ENCODE peak calls at places on chromosomes 4 and X, in four cellular contexts. F, X, Z and J are unnamed samples. For H3K36me3, the result is how much of the 10 kb centered on the place peaks cover.

GRCh38 chr4:22877653-22878052 is 184.9 kb downstream of the GBA3 start:
- DNase-seq in F (no peak), X (no peak), Z (no peak), J (no peak)

GRCh38 chrX:130902783-130903613 is at the start of gene ENOX2:
- DNase-seq in F (peak), X (peak), Z (peak), J (peak)

GRCh38 chr4:95124906-95125504 is 367.2 kb downstream of the BMPR1B start:
- DNase-seq in F (peak), X (no peak), Z (peak), J (peak)

GRCh38 chr4:74814052-74814451 is 19.7 kb upstream of the BTC start:
- DNase-seq in F (no peak), X (no peak), Z (no peak), J (no peak)

GRCh38 chrX:124573458-124573857 is 227.1 kb downstream of the SH2D1A start:
- DNase-seq in F (no peak), X (no peak), Z (no peak), J (no peak)

GRCh38 chr4:142846729-142847606 is 867 bp upstream of the INPP4B start:
- DNase-seq in F (peak), X (peak), Z (no peak), J (peak)

GRCh38 chrX:130110379-130111219 is at the start of gene ELF4:
- DNase-seq in F (peak), X (peak), Z (peak), J (peak)

GRCh38 chrX:111216293-111216801 is 53.9 kb downstream of the CAPN6 start:
- DNase-seq in F (no peak), X (no peak), Z (no peak), J (no peak)

GRCh38 chr4:70943115-70943514 is 40.9 kb downstream of the MOB1B start:
- DNase-seq in F (no peak), X (no peak), Z (no peak), J (no peak)

GRCh38 chr4:41189669-41190068 is 24.7 kb downstream of the APBB2 start:
- DNase-seq in F (no peak), X (no peak), Z (no peak), J (no peak)

GRCh38 chr4:7435411-7436095 is 823 bp upstream of the PSAPL1 start:
- DNase-seq in F (no peak), X (no peak), Z (no peak), J (no peak)

GRCh38 chrX:31934842-31935241 is 863.0 kb upstream of the FTHL17 start:
- DNase-seq in F (no peak), X (no peak), Z (no peak), J (no peak)
- TF ChIP-seq CTCF in F (no peak), X (no peak), Z (no peak), J (no peak)

GRCh38 chr4:3421470-3421869 is 20.3 kb upstream of the HGFAC start:
- DNase-seq in F (no peak), X (no peak), Z (no peak), J (no peak)
- H3K36me3 ChIP-seq in F (under half), X (under half), Z (under half), J (under half)

GRCh38 chr4:148284526-148285193 is 157.6 kb downstream of the NR3C2 start:
- DNase-seq in F (peak), X (no peak), Z (no peak), J (no peak)
- TF ChIP-seq CTCF in F (peak), X (no peak), Z (peak), J (no peak)

GRCh38 chr4:108129226-108129625 is 39.5 kb downstream of the LEF1 start:
- DNase-seq in F (no peak), X (no peak), Z (no peak), J (no peak)
- H3K36me3 ChIP-seq in F (under half), X (under half), Z (under half), J (half or more)

DNA sequence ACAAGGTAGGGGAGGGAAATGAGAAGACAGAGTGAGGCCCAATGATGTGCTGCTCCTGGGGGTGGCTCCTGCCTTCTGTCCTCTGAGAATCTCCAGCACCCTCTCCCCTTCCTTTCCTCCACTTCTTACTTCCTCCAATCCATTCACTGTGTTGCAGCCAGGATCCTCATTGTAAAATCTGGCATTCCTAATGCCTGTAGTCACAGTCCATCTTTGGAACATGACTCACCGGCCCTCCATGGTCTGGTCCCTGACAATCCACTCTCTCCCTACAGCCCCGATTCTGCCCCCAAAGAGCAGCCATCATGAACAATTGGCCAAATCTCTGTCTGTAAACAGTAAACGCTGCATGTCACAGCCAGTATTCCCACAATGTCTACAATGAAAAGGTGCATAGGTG is 72.9 kb downstream of the CLNK start:
- DNase-seq in F (peak), X (no peak), Z (peak), J (no peak)
- TF ChIP-seq CTCF in F (no peak), X (no peak), Z (no peak), J (no peak)

GRCh38 chr4:83361416-83362196 is 27.0 kb upstream of the HPSE start:
- DNase-seq in F (no peak), X (no peak), Z (no peak), J (no peak)
- H3K36me3 ChIP-seq in F (under half), X (under half), Z (under half), J (under half)

GRCh38 chr4:62706423-62706822 is 1506.3 kb downstream of the ADGRL3 start:
- DNase-seq in F (no peak), X (no peak), Z (no peak), J (no peak)
- TF ChIP-seq CTCF in F (no peak), X (no peak), Z (no peak), J (no peak)